ENCODE peak calls at places on chromosomes 11 and 22, in five cellular contexts. J is T follicular helper cell; S is activated CD4-positive, alpha-beta T cell treated with anti-CD3 and anti-CD28 coated beads for 24 hours; P is progenitor cell of endocrine pancreas; Z is AG08395. B is an unnamed sample.

GRCh38 chr11:73759520-73760065 is 1.3 kb downstream of the RAB6A start:
- DNase-seq in J (no peak), S (no peak), P (no peak), Z (peak), B (no peak)

GRCh38 chr11:79100093-79100704 is 340.6 kb downstream of the TENM4 start:
- DNase-seq in J (no peak), S (peak), P (no peak), Z (peak), B (no peak)

GRCh38 chr11:95682552-95682951 is 107.0 kb downstream of the FAM76B start:
- DNase-seq in J (no peak), S (no peak), P (no peak), Z (peak), B (no peak)

GRCh38 chr11:33515347-33515746 is 185.3 kb downstream of the C11orf91 start:
- DNase-seq in J (no peak), S (no peak), P (no peak), Z (peak), B (no peak)

GRCh38 chr22:45867118-45867905 is 109.7 kb downstream of the WNT7B start:
- DNase-seq in J (no peak), S (no peak), P (no peak), Z (peak), B (no peak)

GRCh38 chr11:108592591-108593213 is 866 bp downstream of the EXPH5 start:
- DNase-seq in J (peak), S (peak), P (peak), Z (peak), B (peak)

GRCh38 chr11:111652184-111652583 is 49.9 kb downstream of the SIK2 start:
- DNase-seq in J (no peak), S (no peak), P (no peak), Z (no peak), B (no peak)

GRCh38 chr11:45920531-45921477 is 1.7 kb upstream of the LARGE2 start:
- DNase-seq in J (no peak), S (no peak), P (no peak), Z (no peak), B (no peak)

GRCh38 chr11:78030429-78031325 is 7.6 kb upstream of the KCTD14 start:
- DNase-seq in J (no peak), S (no peak), P (no peak), Z (peak), B (no peak)

GRCh38 chr11:69949327-69949726 is 128.8 kb upstream of the ANO1 start:
- DNase-seq in J (no peak), S (no peak), P (no peak), Z (peak), B (no peak)

GRCh38 chr11:19829109-19829790 is 116.6 kb downstream of the NAV2 start:
- DNase-seq in J (no peak), S (no peak), P (no peak), Z (no peak), B (no peak)

GRCh38 chr11:128694618-128695481 is 978 bp downstream of the FLI1 start:
- DNase-seq in J (no peak), S (no peak), P (no peak), Z (no peak), B (peak)

GRCh38 chr11:7900686-7901085 is 30.4 kb downstream of the OR10A6 start:
- DNase-seq in J (no peak), S (no peak), P (no peak), Z (no peak), B (no peak)

GRCh38 chr11:29343465-29344333 is 673.1 kb downstream of the KCNA4 start:
- DNase-seq in J (no peak), S (peak), P (peak), Z (peak), B (no peak)

GRCh38 chr11:129937592-129938238 is 42.3 kb upstream of the NFRKB start:
- DNase-seq in J (no peak), S (no peak), P (no peak), Z (no peak), B (no peak)

GRCh38 chr11:63769719-63770443 is 1.3 kb upstream of the ZFTA start:
- DNase-seq in J (no peak), S (no peak), P (no peak), Z (no peak), B (no peak)

GRCh38 chr11:119795231-119795630 is 66.2 kb upstream of the NECTIN1 start:
- DNase-seq in J (no peak), S (no peak), P (no peak), Z (peak), B (no peak)

GRCh38 chr11:78666675-78667129 is 92.0 kb upstream of the NARS2 start:
- DNase-seq in J (no peak), S (no peak), P (no peak), Z (peak), B (no peak)

GRCh38 chr22:42202669-42203068 is 67.8 kb downstream of the TCF20 start:
- DNase-seq in J (peak), S (peak), P (no peak), Z (peak), B (no peak)

GRCh38 chr11:28961726-28962125 is 853.5 kb downstream of the METTL15 start:
- DNase-seq in J (no peak), S (no peak), P (no peak), Z (no peak), B (no peak)

GRCh38 chr22:23012081-23012622 is 58.2 kb upstream of the GNAZ start:
- DNase-seq in J (no peak), S (peak), P (no peak), Z (no peak), B (no peak)

GRCh38 chr11:117618956-117619355 is 178.1 kb downstream of the DSCAML1 start:
- DNase-seq in J (no peak), S (no peak), P (no peak), Z (no peak), B (no peak)

GRCh38 chr11:6298605-6299004 is 21.7 kb downstream of the CAVIN3 start:
- DNase-seq in J (no peak), S (no peak), P (peak), Z (peak), B (no peak)

GRCh38 chr11:121018746-121019145 is 5.2 kb upstream of the TBCEL start:
- DNase-seq in J (no peak), S (no peak), P (no peak), Z (no peak), B (no peak)

GRCh38 chr11:117851852-117852251 is 24.6 kb downstream of the FXYD6 start:
- DNase-seq in J (no peak), S (no peak), P (no peak), Z (no peak), B (no peak)

GRCh38 chr11:23789938-23790371 is 706.9 kb upstream of the LUZP2 start:
- DNase-seq in J (no peak), S (no peak), P (no peak), Z (peak), B (no peak)

GRCh38 chr11:121596195-121597145 is 143.7 kb upstream of the SORL1-AS1 start:
- DNase-seq in J (no peak), S (no peak), P (no peak), Z (peak), B (no peak)

GRCh38 chr22:45506961-45507360 is 4.3 kb downstream of the FBLN1 start:
- DNase-seq in J (no peak), S (no peak), P (no peak), Z (no peak), B (no peak)

GRCh38 chr11:17012712-17013547 is 1.3 kb downstream of the PLEKHA7 start:
- DNase-seq in J (no peak), S (no peak), P (peak), Z (no peak), B (no peak)

GRCh38 chr11:66543263-66544107 is 2.4 kb downstream of the ZDHHC24 start:
- DNase-seq in J (peak), S (no peak), P (peak), Z (peak), B (peak)

B was measured in stimulated activated naive CD4-positive, alpha-beta T cell.